ENCODE peak calls at places on chromosomes 13 and 19, in six cellular contexts. One of them, this sample, is unnamed.

GRCh38 chr19:15557223-15557622 is 48.9 kb downstream of the CYP4F22 start:
- DNase-seq in transverse colon: no peak
- DNase-seq in osteocyte: no peak
- DNase-seq in CD8-positive, alpha-beta T cell: no peak
- DNase-seq in EL: no peak
- DNase-seq in heart right ventricle: no peak
- DNase-seq in this sample: no peak

GRCh38 chr19:18514800-18515682 is 6.8 kb downstream of the ELL start:
- DNase-seq in transverse colon: peak; percentile 80
- DNase-seq in osteocyte: no peak
- DNase-seq in CD8-positive, alpha-beta T cell: no peak
- DNase-seq in EL: peak; percentile 43
- DNase-seq in heart right ventricle: peak; percentile 48
- DNase-seq in this sample: no peak

GRCh38 chr13:49746111-49746510 is 46.4 kb downstream of the KPNA3 start:
- DNase-seq in transverse colon: peak; percentile 63
- DNase-seq in osteocyte: no peak
- DNase-seq in CD8-positive, alpha-beta T cell: no peak
- DNase-seq in EL: no peak
- DNase-seq in heart right ventricle: no peak
- DNase-seq in this sample: no peak

GRCh38 chr19:42143341-42144234 is 11.3 kb upstream of the POU2F2 start:
- DNase-seq in transverse colon: no peak
- DNase-seq in osteocyte: no peak
- DNase-seq in CD8-positive, alpha-beta T cell: no peak
- DNase-seq in EL: no peak
- DNase-seq in heart right ventricle: no peak
- DNase-seq in this sample: no peak

GRCh38 chr13:32790731-32791130 is 204.5 kb downstream of the PDS5B start:
- DNase-seq in transverse colon: no peak
- DNase-seq in osteocyte: no peak
- DNase-seq in CD8-positive, alpha-beta T cell: no peak
- DNase-seq in EL: peak; percentile 8
- DNase-seq in heart right ventricle: no peak
- DNase-seq in this sample: no peak

GRCh38 chr19:6417713-6418561 is 6.7 kb downstream of the KHSRP start:
- DNase-seq in transverse colon: no peak
- DNase-seq in osteocyte: no peak
- DNase-seq in CD8-positive, alpha-beta T cell: no peak
- DNase-seq in EL: no peak
- DNase-seq in heart right ventricle: no peak
- DNase-seq in this sample: no peak

GRCh38 chr19:10812902-10813404 is 23.1 kb downstream of the TMED1 start:
- DNase-seq in transverse colon: peak; percentile 34
- DNase-seq in osteocyte: no peak
- DNase-seq in CD8-positive, alpha-beta T cell: no peak
- DNase-seq in EL: peak; percentile 97
- DNase-seq in heart right ventricle: no peak
- DNase-seq in this sample: no peak

GRCh38 chr13:97205465-97205864 is 16.7 kb upstream of the MBNL2 start:
- DNase-seq in transverse colon: no peak
- DNase-seq in osteocyte: no peak
- DNase-seq in CD8-positive, alpha-beta T cell: no peak
- DNase-seq in EL: no peak
- DNase-seq in heart right ventricle: no peak
- DNase-seq in this sample: no peak

GRCh38 chr13:101875091-101875490 is 422.6 kb downstream of the ITGBL1 start:
- DNase-seq in transverse colon: no peak
- DNase-seq in osteocyte: no peak
- DNase-seq in CD8-positive, alpha-beta T cell: no peak
- DNase-seq in EL: no peak
- DNase-seq in heart right ventricle: no peak
- DNase-seq in this sample: no peak

GRCh38 chr19:54388001-54388802 is 23.5 kb upstream of the LAIR1 start:
- DNase-seq in transverse colon: peak; percentile 27
- DNase-seq in osteocyte: no peak
- DNase-seq in CD8-positive, alpha-beta T cell: peak; percentile 27
- DNase-seq in EL: peak; percentile 5
- DNase-seq in heart right ventricle: no peak
- DNase-seq in this sample: no peak

GRCh38 chr19:1169921-1170885 is 3.9 kb downstream of the SBNO2 start:
- DNase-seq in transverse colon: peak; percentile 54
- DNase-seq in osteocyte: peak; percentile 83
- DNase-seq in CD8-positive, alpha-beta T cell: no peak
- DNase-seq in EL: peak; percentile 65
- DNase-seq in heart right ventricle: no peak
- DNase-seq in this sample: peak; percentile 83

GRCh38 chr13:28575200-28575599 is 80.3 kb upstream of the FLT1 start:
- DNase-seq in transverse colon: peak; percentile 27
- DNase-seq in osteocyte: no peak
- DNase-seq in CD8-positive, alpha-beta T cell: no peak
- DNase-seq in EL: no peak
- DNase-seq in heart right ventricle: no peak
- DNase-seq in this sample: no peak

GRCh38 chr13:80001510-80001842 is 339.4 kb downstream of the SPRY2 start:
- DNase-seq in transverse colon: no peak
- DNase-seq in osteocyte: no peak
- DNase-seq in CD8-positive, alpha-beta T cell: no peak
- DNase-seq in EL: no peak
- DNase-seq in heart right ventricle: no peak
- DNase-seq in this sample: no peak

GRCh38 chr13:74026753-74027152 is 107.5 kb downstream of the KLF12 start:
- DNase-seq in transverse colon: peak; percentile 44
- DNase-seq in osteocyte: no peak
- DNase-seq in CD8-positive, alpha-beta T cell: peak; percentile 65
- DNase-seq in EL: peak; percentile 32
- DNase-seq in heart right ventricle: no peak
- DNase-seq in this sample: no peak

GRCh38 chr13:60617863-60618733 is 221.1 kb downstream of the TDRD3 start:
- DNase-seq in transverse colon: no peak
- DNase-seq in osteocyte: no peak
- DNase-seq in CD8-positive, alpha-beta T cell: no peak
- DNase-seq in EL: peak; percentile 27
- DNase-seq in heart right ventricle: no peak
- DNase-seq in this sample: no peak

GRCh38 chr13:97113231-97114001 is 108.7 kb upstream of the MBNL2 start:
- DNase-seq in transverse colon: no peak
- DNase-seq in osteocyte: no peak
- DNase-seq in CD8-positive, alpha-beta T cell: no peak
- DNase-seq in EL: no peak
- DNase-seq in heart right ventricle: no peak
- DNase-seq in this sample: no peak

GRCh38 chr13:44174769-44175425 is 198.7 kb upstream of the SERP2 start:
- DNase-seq in transverse colon: no peak
- DNase-seq in osteocyte: no peak
- DNase-seq in CD8-positive, alpha-beta T cell: no peak
- DNase-seq in EL: peak; percentile 78
- DNase-seq in heart right ventricle: no peak
- DNase-seq in this sample: no peak

GRCh38 chr13:41465215-41465907 is 8.0 kb downstream of the RGCC start:
- DNase-seq in transverse colon: peak; percentile 70
- DNase-seq in osteocyte: no peak
- DNase-seq in CD8-positive, alpha-beta T cell: peak; percentile 80
- DNase-seq in EL: peak; percentile 88
- DNase-seq in heart right ventricle: peak; percentile 51
- DNase-seq in this sample: no peak